ENCODE peak calls at places on chromosome 10, in five cellular contexts. U is islet precursor cell, G is GM12865, Q is aorta, J is C1 segment of cervical spinal cord. W is an unnamed sample.
A peak's percentile ranks its signal among the peaks of the same experiment; 100 is the strongest.

GRCh38 chr10:50224330-50224952 is 26.9 kb downstream of the ASAH2 start:
- DNase-seq in G (peak; percentile 80), Q (no peak), J (no peak), U (peak; percentile 63), W (no peak)

GRCh38 chr10:49153115-49153514 is 19.3 kb upstream of the FAM170B start:
- DNase-seq in Q (no peak), J (no peak), G (no peak), U (no peak), W (no peak)

GRCh38 chr10:10362780-10363179 is 654.9 kb upstream of the CELF2 start:
- DNase-seq in G (no peak), Q (no peak), J (no peak), U (no peak), W (no peak)

GRCh38 chr10:47187592-47187991 is 112.4 kb upstream of the GDF10 start:
- DNase-seq in G (no peak), Q (no peak), U (no peak), J (no peak), W (no peak)

GRCh38 chr10:94370501-94370900 is 7.8 kb upstream of the NOC3L start:
- DNase-seq in Q (no peak), U (no peak), G (no peak), J (no peak), W (peak; percentile 29)

GRCh38 chr10:33249659-33250058 is 84.8 kb downstream of the NRP1 start:
- DNase-seq in Q (no peak), J (no peak), G (no peak), U (no peak), W (no peak)

GRCh38 chr10:73228247-73228646 is 18.8 kb downstream of the DNAJC9 start:
- DNase-seq in G (no peak), Q (no peak), U (no peak), J (no peak), W (no peak)

GRCh38 chr10:53209941-53210611 is 437.5 kb upstream of the MBL2 start:
- DNase-seq in J (no peak), G (peak; percentile 9), U (peak; percentile 71), Q (no peak), W (no peak)

GRCh38 chr10:67837519-67838314 is at the start of gene DNAJC12:
- DNase-seq in U (no peak), G (peak; percentile 24), Q (no peak), J (no peak), W (peak; percentile 18)

GRCh38 chr10:114239117-114239993 is at the start of gene VWA2:
- DNase-seq in U (peak; percentile 74), G (peak; percentile 42), Q (no peak), J (no peak), W (no peak)

GRCh38 chr10:79552143-79552542 is 8.1 kb downstream of the SFTPA2 start:
- DNase-seq in J (no peak), Q (no peak), G (no peak), U (no peak), W (no peak)

GRCh38 chr10:45000764-45001381 is at the start of gene ZNF22:
- DNase-seq in J (peak; percentile 73), Q (peak; percentile 91), U (peak; percentile 70), G (peak; percentile 85), W (peak; percentile 76)

GRCh38 chr10:92291610-92291859 is 568 bp downstream of the MARCHF5 start:
- DNase-seq in U (no peak), J (no peak), Q (no peak), G (peak; percentile 25), W (no peak)

GRCh38 chr10:484441-484924 is 205.0 kb downstream of the DIP2C start:
- DNase-seq in J (no peak), G (peak; percentile 62), Q (peak; percentile 81), U (peak; percentile 45), W (no peak)

GRCh38 chr10:33571616-33572015 is 237.1 kb upstream of the NRP1 start:
- DNase-seq in G (no peak), U (peak; percentile 60), J (no peak), Q (no peak), W (no peak)

GRCh38 chr10:1100143-1100542 is 44.0 kb downstream of the WDR37 start:
- DNase-seq in U (no peak), J (no peak), G (no peak), Q (no peak), W (no peak)

GRCh38 chr10:86242761-86243160 is 123.8 kb downstream of the GRID1 start:
- DNase-seq in G (no peak), U (no peak), Q (no peak), J (no peak), W (no peak)

GRCh38 chr10:7444576-7445226 is 33.9 kb upstream of the SFMBT2 start:
- DNase-seq in Q (no peak), G (peak; percentile 57), J (peak; percentile 71), U (no peak), W (peak; percentile 16)

GRCh38 chr10:113614304-113614703 is 49.5 kb downstream of the NRAP start:
- DNase-seq in J (no peak), U (no peak), Q (no peak), G (no peak), W (no peak)

GRCh38 chr10:35037104-35037503 is 53.0 kb downstream of the CUL2 start:
- DNase-seq in J (no peak), Q (no peak), U (no peak), G (no peak), W (no peak)

GRCh38 chr10:3464760-3465405 is 292.3 kb upstream of the PITRM1 start:
- DNase-seq in G (no peak), U (peak; percentile 37), J (no peak), Q (no peak), W (no peak)

GRCh38 chr10:19194866-19195265 is 146.3 kb downstream of the MALRD1 start:
- DNase-seq in U (no peak), J (no peak), G (no peak), Q (no peak), W (no peak)